ENCODE peak calls at places on chromosome 9, in five cellular contexts. M is SK-N-SH, U is K562, N is HepG2, T is GM12878. R is an unnamed sample.

GRCh38 chr9:132044176-132044880 is 35.3 kb downstream of the MED27 start:
- DNase-seq in M (no peak), U (no peak), N (no peak), T (no peak), R (no peak)

GRCh38 chr9:117415584-117415937 is 704 bp upstream of the ASTN2 start:
- DNase-seq in M (peak; percentile 58), U (no peak), N (no peak), T (no peak), R (no peak)

GRCh38 chr9:124794902-124795491 is 18.1 kb downstream of the OLFML2A start:
- DNase-seq in M (no peak), U (peak; percentile 71), N (peak; percentile 88), T (no peak), R (no peak)

GRCh38 chr9:134549336-134549735 is 92.3 kb upstream of the COL5A1 start:
- DNase-seq in M (no peak), U (no peak), N (no peak), T (no peak), R (no peak)

GRCh38 chr9:100440071-100440470 is 13.1 kb downstream of the MSANTD3 start:
- DNase-seq in M (no peak), U (no peak), N (no peak), T (no peak), R (no peak)

GRCh38 chr9:101372327-101373118 is 12.3 kb downstream of the BAAT start:
- DNase-seq in M (no peak), U (no peak), N (no peak), T (no peak), R (no peak)

GRCh38 chr9:114271556-114272510 is 51.1 kb upstream of the ORM1 start:
- DNase-seq in M (peak; percentile 78), U (no peak), N (peak; percentile 28), T (no peak), R (peak; percentile 48)

GRCh38 chr9:87850405-87850804 is 32.3 kb upstream of the SPATA31E1 start:
- DNase-seq in M (no peak), U (no peak), N (no peak), T (no peak), R (no peak)

GRCh38 chr9:115016369-115016768 is 86.0 kb upstream of the TNFSF8 start:
- DNase-seq in M (no peak), U (no peak), N (no peak), T (no peak), R (no peak)

GRCh38 chr9:78393340-78393739 is 96.4 kb downstream of the PSAT1 start:
- DNase-seq in M (no peak), U (no peak), N (no peak), T (no peak), R (no peak)

GRCh38 chr9:34492051-34492450 is 30.7 kb downstream of the ENHO start:
- DNase-seq in M (peak; percentile 37), U (no peak), N (no peak), T (no peak), R (no peak)

GRCh38 chr9:105912868-105913516 is 218.7 kb downstream of the TMEM38B start:
- DNase-seq in M (no peak), U (no peak), N (no peak), T (no peak), R (no peak)

GRCh38 chr9:78769684-78770083 is 472.8 kb downstream of the PSAT1 start:
- DNase-seq in M (no peak), U (no peak), N (no peak), T (no peak), R (no peak)

GRCh38 chr9:92609142-92609500 is 60.8 kb downstream of the IPPK start:
- DNase-seq in M (peak; percentile 39), U (no peak), N (no peak), T (no peak), R (no peak)

GRCh38 chr9:134647359-134648115 is 5.9 kb downstream of the COL5A1 start:
- DNase-seq in M (no peak), U (no peak), N (no peak), T (no peak), R (no peak)

GRCh38 chr9:16828335-16829281 is 41.9 kb downstream of the BNC2 start:
- DNase-seq in M (peak; percentile 78), U (no peak), N (no peak), T (no peak), R (peak; percentile 28)

GRCh38 chr9:73080110-73080683 is 71.5 kb upstream of the ANXA1 start:
- DNase-seq in M (no peak), U (no peak), N (no peak), T (no peak), R (no peak)

GRCh38 chr9:89508951-89509607 is 11.2 kb upstream of the SEMA4D start:
- DNase-seq in M (no peak), U (no peak), N (no peak), T (no peak), R (no peak)

GRCh38 chr9:137286980-137287383 is 9.5 kb downstream of the TOR4A start:
- DNase-seq in M (peak; percentile 86), U (peak; percentile 62), N (peak; percentile 68), T (no peak), R (peak; percentile 86)

GRCh38 chr9:72280913-72281500 is 84.0 kb downstream of the ZFAND5 start:
- DNase-seq in M (peak; percentile 59), U (peak; percentile 61), N (peak; percentile 38), T (no peak), R (peak; percentile 74)

GRCh38 chr9:114098660-114099522 is at the start of gene KIF12:
- DNase-seq in M (peak; percentile 93), U (peak; percentile 82), N (peak; percentile 74), T (no peak), R (peak; percentile 91)

GRCh38 chr9:117715411-117715989 is 11.3 kb downstream of the TLR4 start:
- DNase-seq in M (no peak), U (no peak), N (no peak), T (no peak), R (no peak)

GRCh38 chr9:91197232-91198181 is 164.2 kb downstream of the AUH start:
- DNase-seq in M (no peak), U (peak; percentile 47), N (peak; percentile 99), T (no peak), R (no peak)

GRCh38 chr9:22405869-22406659 is 40.6 kb upstream of the DMRTA1 start:
- DNase-seq in M (no peak), U (no peak), N (no peak), T (no peak), R (no peak)

GRCh38 chr9:93304574-93305496 is 120.9 kb downstream of the WNK2 start:
- DNase-seq in M (peak; percentile 87), U (peak; percentile 43), N (peak; percentile 72), T (no peak), R (peak; percentile 61)

GRCh38 chr9:121282309-121283071 is 14.5 kb downstream of the GSN start:
- DNase-seq in M (no peak), U (no peak), N (no peak), T (no peak), R (no peak)

GRCh38 chr9:121284733-121285451 is 16.9 kb downstream of the GSN start:
- DNase-seq in M (no peak), U (no peak), N (no peak), T (no peak), R (no peak)

GRCh38 chr9:121285835-121286687 is 18.1 kb downstream of the GSN start:
- DNase-seq in M (no peak), U (peak; percentile 49), N (no peak), T (no peak), R (no peak)

GRCh38 chr9:121283072-121283398 is 15.1 kb downstream of the GSN start:
- DNase-seq in M (no peak), U (no peak), N (no peak), T (no peak), R (no peak)

DNA sequence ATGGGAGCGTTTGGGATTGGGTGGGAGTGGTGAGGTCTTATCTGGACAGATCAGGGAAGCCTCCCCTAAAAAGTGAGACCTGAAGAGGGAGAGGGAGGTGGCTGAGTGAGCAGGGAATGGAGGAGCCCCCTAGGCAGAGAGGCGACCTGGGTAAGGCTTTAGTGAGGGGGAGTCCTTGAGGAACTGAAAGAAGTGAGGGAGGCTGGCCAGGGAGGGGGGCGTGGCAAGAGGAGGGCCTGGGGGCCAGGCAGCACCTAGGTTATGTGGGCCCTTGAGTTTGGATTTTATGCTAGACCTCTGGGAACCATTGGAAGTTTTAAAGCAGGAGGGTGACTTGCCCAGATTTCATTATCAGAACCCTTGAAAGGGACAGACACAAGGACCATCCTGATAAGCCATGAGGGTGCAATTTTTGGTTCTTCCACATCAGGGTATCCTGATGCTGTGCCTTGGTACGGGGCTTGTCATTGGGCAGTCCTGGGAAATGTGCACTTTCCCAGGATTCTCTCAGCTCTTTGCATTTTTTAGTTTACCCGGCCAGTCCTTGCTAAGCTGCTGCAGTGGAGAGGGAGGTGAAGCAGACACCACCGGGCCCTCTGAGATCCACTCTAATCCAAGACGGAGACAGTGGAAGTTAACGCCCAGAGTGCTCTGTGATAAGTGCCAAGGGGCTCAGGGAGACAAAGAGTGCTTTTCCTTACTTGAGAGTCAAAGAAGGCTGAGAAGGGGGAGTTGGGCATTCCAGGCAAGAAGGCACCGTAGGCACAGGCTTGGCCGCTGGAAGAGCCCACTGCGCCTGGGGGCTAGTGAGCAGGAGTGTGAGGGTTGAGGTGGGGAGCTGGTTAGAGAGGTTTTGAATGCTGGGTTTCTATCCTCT is 16.1 kb downstream of the GSN start:
- DNase-seq in M (no peak), U (peak; percentile 51), N (no peak), T (no peak), R (no peak)
- TF ChIP-seq FOXM1 in M (no peak), U (no peak), N (no peak), T (no peak), R (no peak)

GRCh38 chr9:130237763-130238524 is 27.6 kb upstream of the HMCN2 start:
- DNase-seq in M (no peak), U (no peak), N (no peak), T (no peak), R (no peak)

GRCh38 chr9:130241198-130241535 is 24.4 kb upstream of the HMCN2 start:
- DNase-seq in M (no peak), U (no peak), N (no peak), T (no peak), R (no peak)

GRCh38 chr9:130239363-130239695 is 26.2 kb upstream of the HMCN2 start:
- DNase-seq in M (no peak), U (no peak), N (no peak), T (no peak), R (no peak)

GRCh38 chr9:130240410-130241197 is 25.0 kb upstream of the HMCN2 start:
- DNase-seq in M (peak; percentile 84), U (peak; percentile 76), N (peak; percentile 72), T (peak; percentile 54), R (peak; percentile 70)

DNA sequence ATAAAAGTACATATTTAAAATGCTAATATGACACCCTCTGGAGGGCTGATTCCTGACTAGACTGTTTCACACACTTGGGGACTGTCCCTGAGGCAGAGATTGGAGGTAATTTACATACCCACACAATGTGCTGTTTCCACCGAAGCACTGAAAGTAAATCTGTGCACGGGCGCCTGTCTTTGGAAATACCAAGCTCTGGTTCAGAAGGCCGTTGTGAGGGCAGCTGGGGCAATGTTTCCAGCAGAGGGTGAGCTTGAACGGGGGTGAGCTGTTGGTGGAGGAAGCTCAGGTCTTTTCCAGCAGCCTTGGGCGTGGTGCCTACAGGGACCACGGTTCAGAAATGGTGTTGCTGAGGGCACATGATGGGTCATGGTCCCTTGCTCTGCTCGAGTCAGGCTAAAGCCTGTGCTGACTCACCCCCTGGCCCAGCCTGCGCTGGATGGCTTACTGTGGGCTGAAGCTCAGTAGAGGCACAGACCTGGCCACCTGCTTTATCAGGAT is 25.8 kb upstream of the HMCN2 start:
- DNase-seq in M (no peak), U (no peak), N (no peak), T (peak; percentile 31), R (no peak)
- TF ChIP-seq FOXM1 in M (no peak), U (no peak), N (no peak), T (no peak), R (no peak)

GRCh38 chr9:4303002-4303401 is 3.1 kb upstream of the GLIS3 start:
- DNase-seq in M (no peak), U (no peak), N (no peak), T (no peak), R (no peak)
- TF ChIP-seq FOXM1 in M (no peak), U (no peak), N (no peak), T (no peak), R (no peak)

GRCh38 chr9:99076483-99077171 is 28.3 kb upstream of the TGFBR1 start:
- DNase-seq in M (no peak), U (peak; percentile 67), N (no peak), T (no peak), R (no peak)
- TF ChIP-seq FOXM1 in M (no peak), U (no peak), N (no peak), T (no peak), R (no peak)

R was measured in HEK293T.